ENCODE peak calls at places on chromosomes 1 and 21, in eight cellular contexts. One of them, this sample, is unnamed. For H3K4me1, the result is how much of the 10 kb centered on the place peaks cover.

GRCh38 chr1:15698201-15698600 is 14.1 kb downstream of the PLEKHM2 start:
- DNase-seq in PC-3: no peak
- DNase-seq in psoas muscle: no peak
- DNase-seq in IMR-90: no peak
- DNase-seq in aorta: no peak
- DNase-seq in heart left ventricle: no peak
- DNase-seq in neural progenitor cell: no peak
- DNase-seq in CD8-positive, alpha-beta T cell: no peak
- DNase-seq in this sample: no peak

GRCh38 chr1:13948851-13949490 is 249.0 kb downstream of the PRDM2 start:
- DNase-seq in PC-3: no peak
- DNase-seq in aorta: peak
- DNase-seq in CD8-positive, alpha-beta T cell: no peak
- DNase-seq in IMR-90: no peak
- DNase-seq in neural progenitor cell: no peak
- DNase-seq in psoas muscle: peak
- DNase-seq in heart left ventricle: no peak
- DNase-seq in this sample: peak

GRCh38 chr1:193183019-193183643 is 3.3 kb downstream of the B3GALT2 start:
- DNase-seq in IMR-90: peak
- DNase-seq in psoas muscle: no peak
- DNase-seq in neural progenitor cell: peak
- DNase-seq in CD8-positive, alpha-beta T cell: no peak
- DNase-seq in aorta: no peak
- DNase-seq in heart left ventricle: no peak
- DNase-seq in PC-3: peak
- DNase-seq in this sample: no peak

GRCh38 chr1:84289169-84289785 is 12.2 kb upstream of the SAMD13 start:
- DNase-seq in aorta: no peak
- DNase-seq in IMR-90: no peak
- DNase-seq in neural progenitor cell: no peak
- DNase-seq in PC-3: no peak
- DNase-seq in CD8-positive, alpha-beta T cell: no peak
- DNase-seq in heart left ventricle: no peak
- DNase-seq in psoas muscle: no peak
- DNase-seq in this sample: no peak

GRCh38 chr1:162179121-162179520 is 109.6 kb downstream of the NOS1AP start:
- DNase-seq in PC-3: peak
- DNase-seq in heart left ventricle: no peak
- DNase-seq in CD8-positive, alpha-beta T cell: no peak
- DNase-seq in psoas muscle: no peak
- DNase-seq in aorta: no peak
- DNase-seq in IMR-90: no peak
- DNase-seq in neural progenitor cell: no peak
- DNase-seq in this sample: no peak

GRCh38 chr1:41875487-41875886 is 43.2 kb downstream of the HIVEP3 start:
- DNase-seq in heart left ventricle: no peak
- DNase-seq in IMR-90: no peak
- DNase-seq in PC-3: no peak
- DNase-seq in psoas muscle: peak
- DNase-seq in CD8-positive, alpha-beta T cell: no peak
- DNase-seq in neural progenitor cell: no peak
- DNase-seq in aorta: no peak
- DNase-seq in this sample: no peak

GRCh38 chr1:207304710-207305151 is 16.7 kb upstream of the CD55 start:
- DNase-seq in aorta: no peak
- DNase-seq in IMR-90: peak
- DNase-seq in neural progenitor cell: no peak
- DNase-seq in CD8-positive, alpha-beta T cell: no peak
- DNase-seq in psoas muscle: no peak
- DNase-seq in PC-3: peak
- DNase-seq in heart left ventricle: no peak
- DNase-seq in this sample: no peak

GRCh38 chr1:15083578-15083977 is 70.0 kb upstream of the TMEM51 start:
- DNase-seq in CD8-positive, alpha-beta T cell: no peak
- DNase-seq in IMR-90: peak
- DNase-seq in heart left ventricle: peak
- DNase-seq in neural progenitor cell: no peak
- DNase-seq in aorta: no peak
- DNase-seq in psoas muscle: no peak
- DNase-seq in PC-3: no peak
- DNase-seq in this sample: no peak

GRCh38 chr1:67755619-67756018 is 70.6 kb downstream of the GADD45A start:
- DNase-seq in heart left ventricle: no peak
- DNase-seq in PC-3: peak
- DNase-seq in CD8-positive, alpha-beta T cell: no peak
- DNase-seq in psoas muscle: no peak
- DNase-seq in aorta: no peak
- DNase-seq in neural progenitor cell: no peak
- DNase-seq in IMR-90: no peak
- DNase-seq in this sample: no peak

GRCh38 chr21:37551406-37552355 is 185.1 kb downstream of the DYRK1A start:
- DNase-seq in aorta: no peak
- DNase-seq in psoas muscle: peak
- DNase-seq in CD8-positive, alpha-beta T cell: no peak
- DNase-seq in heart left ventricle: no peak
- DNase-seq in IMR-90: no peak
- DNase-seq in neural progenitor cell: no peak
- DNase-seq in PC-3: no peak
- DNase-seq in this sample: peak

GRCh38 chr1:89605692-89606091 is 27.2 kb upstream of the LRRC8C start:
- DNase-seq in psoas muscle: no peak
- DNase-seq in PC-3: peak
- DNase-seq in neural progenitor cell: no peak
- DNase-seq in IMR-90: peak
- DNase-seq in aorta: no peak
- DNase-seq in CD8-positive, alpha-beta T cell: no peak
- DNase-seq in heart left ventricle: no peak
- DNase-seq in this sample: no peak

GRCh38 chr1:226882631-226883409 is 12.4 kb downstream of the PSEN2 start:
- DNase-seq in PC-3: peak
- DNase-seq in IMR-90: peak
- DNase-seq in heart left ventricle: no peak
- DNase-seq in aorta: no peak
- DNase-seq in CD8-positive, alpha-beta T cell: no peak
- DNase-seq in psoas muscle: no peak
- DNase-seq in neural progenitor cell: no peak
- DNase-seq in this sample: no peak

GRCh38 chr1:41380979-41381690 is 19.9 kb downstream of the FOXO6 start:
- DNase-seq in CD8-positive, alpha-beta T cell: no peak
- DNase-seq in heart left ventricle: peak
- DNase-seq in PC-3: no peak
- DNase-seq in neural progenitor cell: peak
- DNase-seq in IMR-90: no peak
- DNase-seq in psoas muscle: peak
- DNase-seq in aorta: peak
- DNase-seq in this sample: peak

GRCh38 chr1:69738458-69738857 is 170.7 kb downstream of the LRRC7 start:
- DNase-seq in heart left ventricle: no peak
- DNase-seq in aorta: no peak
- DNase-seq in PC-3: no peak
- DNase-seq in neural progenitor cell: no peak
- DNase-seq in CD8-positive, alpha-beta T cell: no peak
- DNase-seq in psoas muscle: no peak
- DNase-seq in IMR-90: no peak
- DNase-seq in this sample: no peak

GRCh38 chr1:211601159-211601558 is 22.2 kb upstream of the SLC30A1 start:
- DNase-seq in psoas muscle: no peak
- DNase-seq in IMR-90: no peak
- DNase-seq in neural progenitor cell: no peak
- DNase-seq in PC-3: no peak
- DNase-seq in CD8-positive, alpha-beta T cell: no peak
- DNase-seq in heart left ventricle: no peak
- DNase-seq in aorta: no peak
- DNase-seq in this sample: no peak

GRCh38 chr1:57222307-57222706 is 201.6 kb downstream of the DAB1 start:
- DNase-seq in PC-3: no peak
- DNase-seq in CD8-positive, alpha-beta T cell: no peak
- DNase-seq in neural progenitor cell: no peak
- DNase-seq in IMR-90: no peak
- DNase-seq in heart left ventricle: no peak
- DNase-seq in psoas muscle: no peak
- DNase-seq in aorta: no peak
- DNase-seq in this sample: no peak

GRCh38 chr1:216045400-216045799 is 377.8 kb downstream of the USH2A start:
- DNase-seq in IMR-90: peak
- DNase-seq in CD8-positive, alpha-beta T cell: no peak
- DNase-seq in aorta: no peak
- DNase-seq in neural progenitor cell: no peak
- DNase-seq in PC-3: peak
- DNase-seq in psoas muscle: no peak
- DNase-seq in heart left ventricle: no peak
- DNase-seq in this sample: no peak

GRCh38 chr1:7960867-7961198 is 678 bp upstream of the PARK7 start:
- DNase-seq in IMR-90: no peak
- DNase-seq in psoas muscle: no peak
- DNase-seq in neural progenitor cell: no peak
- DNase-seq in CD8-positive, alpha-beta T cell: no peak
- DNase-seq in heart left ventricle: no peak
- DNase-seq in PC-3: no peak
- DNase-seq in aorta: no peak
- DNase-seq in this sample: no peak

GRCh38 chr1:27005166-27005530 is 7.5 kb downstream of the TENT5B start:
- DNase-seq in aorta: no peak
- DNase-seq in PC-3: no peak
- DNase-seq in psoas muscle: no peak
- DNase-seq in heart left ventricle: no peak
- DNase-seq in CD8-positive, alpha-beta T cell: no peak
- DNase-seq in IMR-90: no peak
- DNase-seq in neural progenitor cell: no peak
- DNase-seq in this sample: no peak

GRCh38 chr21:27026501-27026900 is 59.6 kb upstream of the ADAMTS5 start:
- DNase-seq in PC-3: no peak
- DNase-seq in IMR-90: peak
- DNase-seq in aorta: no peak
- DNase-seq in psoas muscle: no peak
- DNase-seq in CD8-positive, alpha-beta T cell: no peak
- DNase-seq in heart left ventricle: no peak
- DNase-seq in neural progenitor cell: no peak
- DNase-seq in this sample: no peak

GRCh38 chr1:153866045-153866850 is 56.5 kb downstream of the GATAD2B start:
- DNase-seq in PC-3: no peak
- DNase-seq in heart left ventricle: no peak
- DNase-seq in IMR-90: peak
- DNase-seq in aorta: no peak
- DNase-seq in CD8-positive, alpha-beta T cell: no peak
- DNase-seq in neural progenitor cell: no peak
- DNase-seq in psoas muscle: no peak
- DNase-seq in this sample: no peak

GRCh38 chr1:51101976-51102375 is at the start of gene C1orf185:
- DNase-seq in IMR-90: no peak
- DNase-seq in aorta: no peak
- DNase-seq in PC-3: no peak
- DNase-seq in CD8-positive, alpha-beta T cell: no peak
- DNase-seq in psoas muscle: no peak
- DNase-seq in heart left ventricle: no peak
- DNase-seq in neural progenitor cell: no peak
- DNase-seq in this sample: no peak
- H3K27ac ChIP-seq in IMR-90: no peak
- H3K27ac ChIP-seq in aorta: no peak
- H3K27ac ChIP-seq in PC-3: no peak
- H3K27ac ChIP-seq in CD8-positive, alpha-beta T cell: no peak
- H3K27ac ChIP-seq in psoas muscle: no peak
- H3K27ac ChIP-seq in heart left ventricle: no peak
- H3K27ac ChIP-seq in neural progenitor cell: no peak
- H3K27ac ChIP-seq in this sample: no peak

GRCh38 chr1:182617734-182618288 is 13.6 kb upstream of the RGS16 start:
- DNase-seq in aorta: no peak
- DNase-seq in CD8-positive, alpha-beta T cell: no peak
- DNase-seq in PC-3: no peak
- DNase-seq in neural progenitor cell: no peak
- DNase-seq in heart left ventricle: no peak
- DNase-seq in psoas muscle: no peak
- DNase-seq in IMR-90: peak
- DNase-seq in this sample: no peak
- H3K4me1 ChIP-seq in aorta: under half
- H3K4me1 ChIP-seq in CD8-positive, alpha-beta T cell: under half
- H3K4me1 ChIP-seq in PC-3: under half
- H3K4me1 ChIP-seq in neural progenitor cell: half or more
- H3K4me1 ChIP-seq in heart left ventricle: under half
- H3K4me1 ChIP-seq in psoas muscle: under half
- H3K4me1 ChIP-seq in IMR-90: under half
- H3K4me1 ChIP-seq in this sample: under half

GRCh38 chr1:2135425-2135824 is 59.1 kb downstream of the FAAP20 start:
- DNase-seq in aorta: peak
- DNase-seq in psoas muscle: no peak
- DNase-seq in CD8-positive, alpha-beta T cell: no peak
- DNase-seq in IMR-90: peak
- DNase-seq in PC-3: peak
- DNase-seq in heart left ventricle: peak
- DNase-seq in neural progenitor cell: peak
- DNase-seq in this sample: peak

GRCh38 chr1:2134604-2135307 is 59.8 kb downstream of the FAAP20 start:
- DNase-seq in CD8-positive, alpha-beta T cell: no peak
- DNase-seq in PC-3: no peak
- DNase-seq in psoas muscle: no peak
- DNase-seq in aorta: peak
- DNase-seq in neural progenitor cell: no peak
- DNase-seq in IMR-90: no peak
- DNase-seq in heart left ventricle: peak
- DNase-seq in this sample: no peak

GRCh38 chr1:2136386-2136821 is 58.2 kb downstream of the FAAP20 start:
- DNase-seq in aorta: peak
- DNase-seq in psoas muscle: no peak
- DNase-seq in IMR-90: no peak
- DNase-seq in heart left ventricle: peak
- DNase-seq in PC-3: no peak
- DNase-seq in neural progenitor cell: no peak
- DNase-seq in CD8-positive, alpha-beta T cell: no peak
- DNase-seq in this sample: no peak

GRCh38 chr1:2136836-2137235 is 57.7 kb downstream of the FAAP20 start:
- DNase-seq in heart left ventricle: no peak
- DNase-seq in neural progenitor cell: no peak
- DNase-seq in aorta: peak
- DNase-seq in IMR-90: no peak
- DNase-seq in PC-3: no peak
- DNase-seq in CD8-positive, alpha-beta T cell: no peak
- DNase-seq in psoas muscle: no peak
- DNase-seq in this sample: no peak

GRCh38 chr1:2135866-2136265 is 58.7 kb downstream of the FAAP20 start:
- DNase-seq in psoas muscle: no peak
- DNase-seq in CD8-positive, alpha-beta T cell: no peak
- DNase-seq in heart left ventricle: peak
- DNase-seq in PC-3: no peak
- DNase-seq in IMR-90: no peak
- DNase-seq in neural progenitor cell: no peak
- DNase-seq in aorta: peak
- DNase-seq in this sample: no peak
- H3K27ac ChIP-seq in psoas muscle: no peak
- H3K27ac ChIP-seq in CD8-positive, alpha-beta T cell: no peak
- H3K27ac ChIP-seq in heart left ventricle: peak
- H3K27ac ChIP-seq in PC-3: no peak
- H3K27ac ChIP-seq in IMR-90: no peak
- H3K27ac ChIP-seq in neural progenitor cell: no peak
- H3K27ac ChIP-seq in aorta: no peak
- H3K27ac ChIP-seq in this sample: no peak

DNA sequence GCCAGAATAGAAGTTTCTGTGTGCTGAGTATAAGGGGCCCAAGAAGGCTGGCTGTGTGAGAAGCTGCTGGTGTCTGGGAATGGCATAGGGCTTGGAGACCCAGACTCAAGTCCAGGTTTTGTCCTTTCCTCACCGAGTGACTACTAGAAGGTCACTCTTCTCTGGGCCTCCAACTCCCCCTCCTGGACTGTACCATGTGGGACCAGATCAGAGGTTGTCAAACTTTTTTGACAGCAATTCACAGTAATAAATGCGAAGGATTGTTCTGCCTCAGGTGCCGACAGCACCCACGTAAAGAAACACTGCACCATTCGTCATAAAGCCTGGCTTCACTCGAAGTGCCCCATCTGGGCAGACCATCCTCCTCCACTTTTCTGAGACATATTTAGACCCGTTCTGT is 29.0 kb downstream of the PKP1 start:
- DNase-seq in heart left ventricle: no peak
- DNase-seq in PC-3: peak
- DNase-seq in CD8-positive, alpha-beta T cell: no peak
- DNase-seq in psoas muscle: no peak
- DNase-seq in neural progenitor cell: no peak
- DNase-seq in aorta: no peak
- DNase-seq in IMR-90: no peak
- DNase-seq in this sample: no peak
- H3K4me1 ChIP-seq in heart left ventricle: under half
- H3K4me1 ChIP-seq in PC-3: half or more
- H3K4me1 ChIP-seq in CD8-positive, alpha-beta T cell: under half
- H3K4me1 ChIP-seq in psoas muscle: under half
- H3K4me1 ChIP-seq in neural progenitor cell: under half
- H3K4me1 ChIP-seq in aorta: under half
- H3K4me1 ChIP-seq in IMR-90: under half
- H3K4me1 ChIP-seq in this sample: under half

This sample was measured in uterus.